ENCODE peak calls at places on chromosome 17, in six cellular contexts. One of them, this sample, is unnamed.

GRCh38 chr17:75124041-75124818 is 7.3 kb downstream of the NT5C start:
- DNase-seq in left ventricle myocardium inferior: peak
- DNase-seq in fibroblast of villous mesenchyme: peak
- DNase-seq in heart right ventricle: peak
- DNase-seq in astrocyte of the cerebellum: no peak
- DNase-seq in K562: peak
- DNase-seq in this sample: no peak

GRCh38 chr17:48051278-48051677 is 3.1 kb downstream of the NFE2L1 start:
- DNase-seq in left ventricle myocardium inferior: no peak
- DNase-seq in fibroblast of villous mesenchyme: no peak
- DNase-seq in heart right ventricle: peak
- DNase-seq in astrocyte of the cerebellum: no peak
- DNase-seq in K562: no peak
- DNase-seq in this sample: no peak

GRCh38 chr17:11990363-11990983 is 6.8 kb downstream of the ZNF18 start:
- DNase-seq in left ventricle myocardium inferior: no peak
- DNase-seq in fibroblast of villous mesenchyme: no peak
- DNase-seq in heart right ventricle: no peak
- DNase-seq in astrocyte of the cerebellum: no peak
- DNase-seq in K562: no peak
- DNase-seq in this sample: no peak

GRCh38 chr17:19333132-19333440 is 29.4 kb downstream of the B9D1 start:
- DNase-seq in left ventricle myocardium inferior: no peak
- DNase-seq in fibroblast of villous mesenchyme: no peak
- DNase-seq in heart right ventricle: no peak
- DNase-seq in astrocyte of the cerebellum: no peak
- DNase-seq in K562: no peak
- DNase-seq in this sample: no peak

GRCh38 chr17:65219124-65219523 is 82.0 kb downstream of the RGS9 start:
- DNase-seq in left ventricle myocardium inferior: no peak
- DNase-seq in fibroblast of villous mesenchyme: no peak
- DNase-seq in heart right ventricle: no peak
- DNase-seq in astrocyte of the cerebellum: no peak
- DNase-seq in K562: no peak
- DNase-seq in this sample: no peak

GRCh38 chr17:81514735-81515529 is 2.3 kb upstream of the ACTG1 start:
- DNase-seq in left ventricle myocardium inferior: peak
- DNase-seq in fibroblast of villous mesenchyme: peak
- DNase-seq in heart right ventricle: peak
- DNase-seq in astrocyte of the cerebellum: peak
- DNase-seq in K562: peak
- DNase-seq in this sample: peak

GRCh38 chr17:48429638-48430586 is at the start of gene SKAP1:
- DNase-seq in left ventricle myocardium inferior: no peak
- DNase-seq in fibroblast of villous mesenchyme: no peak
- DNase-seq in heart right ventricle: peak
- DNase-seq in astrocyte of the cerebellum: no peak
- DNase-seq in K562: no peak
- DNase-seq in this sample: peak

GRCh38 chr17:57370051-57370581 is 113.8 kb downstream of the MSI2 start:
- DNase-seq in left ventricle myocardium inferior: no peak
- DNase-seq in fibroblast of villous mesenchyme: peak
- DNase-seq in heart right ventricle: no peak
- DNase-seq in astrocyte of the cerebellum: peak
- DNase-seq in K562: peak
- DNase-seq in this sample: peak

GRCh38 chr17:78588258-78589030 is 11.2 kb upstream of the DNAH17 start:
- DNase-seq in left ventricle myocardium inferior: no peak
- DNase-seq in fibroblast of villous mesenchyme: no peak
- DNase-seq in heart right ventricle: no peak
- DNase-seq in astrocyte of the cerebellum: no peak
- DNase-seq in K562: no peak
- DNase-seq in this sample: no peak

GRCh38 chr17:29124135-29124930 is 55.9 kb downstream of the MYO18A start:
- DNase-seq in left ventricle myocardium inferior: no peak
- DNase-seq in fibroblast of villous mesenchyme: peak
- DNase-seq in heart right ventricle: no peak
- DNase-seq in astrocyte of the cerebellum: peak
- DNase-seq in K562: peak
- DNase-seq in this sample: peak

GRCh38 chr17:32960815-32961214 is 30.8 kb upstream of the SPACA3 start:
- DNase-seq in left ventricle myocardium inferior: no peak
- DNase-seq in fibroblast of villous mesenchyme: peak
- DNase-seq in heart right ventricle: no peak
- DNase-seq in astrocyte of the cerebellum: no peak
- DNase-seq in K562: peak
- DNase-seq in this sample: no peak

GRCh38 chr17:35299108-35299507 is 56.2 kb downstream of the SLFN5 start:
- DNase-seq in left ventricle myocardium inferior: no peak
- DNase-seq in fibroblast of villous mesenchyme: no peak
- DNase-seq in heart right ventricle: no peak
- DNase-seq in astrocyte of the cerebellum: no peak
- DNase-seq in K562: no peak
- DNase-seq in this sample: no peak

GRCh38 chr17:4032738-4033137 is 68.5 kb upstream of the ATP2A3 start:
- DNase-seq in left ventricle myocardium inferior: no peak
- DNase-seq in fibroblast of villous mesenchyme: no peak
- DNase-seq in heart right ventricle: no peak
- DNase-seq in astrocyte of the cerebellum: no peak
- DNase-seq in K562: no peak
- DNase-seq in this sample: no peak

GRCh38 chr17:65987988-65988387 is 203.9 kb downstream of the CEP112 start:
- DNase-seq in left ventricle myocardium inferior: no peak
- DNase-seq in fibroblast of villous mesenchyme: peak
- DNase-seq in heart right ventricle: no peak
- DNase-seq in astrocyte of the cerebellum: peak
- DNase-seq in K562: peak
- DNase-seq in this sample: peak

GRCh38 chr17:39675390-39676082 is 7.3 kb downstream of the PNMT start:
- DNase-seq in left ventricle myocardium inferior: no peak
- DNase-seq in fibroblast of villous mesenchyme: no peak
- DNase-seq in heart right ventricle: no peak
- DNase-seq in astrocyte of the cerebellum: no peak
- DNase-seq in K562: no peak
- DNase-seq in this sample: no peak

GRCh38 chr17:18025596-18026407 is 13.2 kb downstream of the ATPAF2 start:
- DNase-seq in left ventricle myocardium inferior: no peak
- DNase-seq in fibroblast of villous mesenchyme: peak
- DNase-seq in heart right ventricle: no peak
- DNase-seq in astrocyte of the cerebellum: no peak
- DNase-seq in K562: peak
- DNase-seq in this sample: peak

GRCh38 chr17:4485676-4486646 is 12.7 kb upstream of the SPNS2 start:
- DNase-seq in left ventricle myocardium inferior: no peak
- DNase-seq in fibroblast of villous mesenchyme: no peak
- DNase-seq in heart right ventricle: no peak
- DNase-seq in astrocyte of the cerebellum: no peak
- DNase-seq in K562: no peak
- DNase-seq in this sample: no peak

GRCh38 chr17:6011241-6011640 is 58.9 kb upstream of the WSCD1 start:
- DNase-seq in left ventricle myocardium inferior: no peak
- DNase-seq in fibroblast of villous mesenchyme: no peak
- DNase-seq in heart right ventricle: no peak
- DNase-seq in astrocyte of the cerebellum: no peak
- DNase-seq in K562: no peak
- DNase-seq in this sample: no peak

GRCh38 chr17:31838641-31839225 is 20.3 kb downstream of the COPRS start:
- DNase-seq in left ventricle myocardium inferior: no peak
- DNase-seq in fibroblast of villous mesenchyme: no peak
- DNase-seq in heart right ventricle: no peak
- DNase-seq in astrocyte of the cerebellum: no peak
- DNase-seq in K562: no peak
- DNase-seq in this sample: no peak

GRCh38 chr17:61005358-61005757 is 327.7 kb downstream of the BCAS3 start:
- DNase-seq in left ventricle myocardium inferior: no peak
- DNase-seq in fibroblast of villous mesenchyme: peak
- DNase-seq in heart right ventricle: peak
- DNase-seq in astrocyte of the cerebellum: no peak
- DNase-seq in K562: no peak
- DNase-seq in this sample: no peak

GRCh38 chr17:73750975-73751374 is 106.7 kb upstream of the SDK2 start:
- DNase-seq in left ventricle myocardium inferior: no peak
- DNase-seq in fibroblast of villous mesenchyme: no peak
- DNase-seq in heart right ventricle: no peak
- DNase-seq in astrocyte of the cerebellum: no peak
- DNase-seq in K562: no peak
- DNase-seq in this sample: no peak

GRCh38 chr17:56739376-56739775 is 94.3 kb downstream of the C17orf67 start:
- DNase-seq in left ventricle myocardium inferior: no peak
- DNase-seq in fibroblast of villous mesenchyme: no peak
- DNase-seq in heart right ventricle: no peak
- DNase-seq in astrocyte of the cerebellum: no peak
- DNase-seq in K562: no peak
- DNase-seq in this sample: no peak

GRCh38 chr17:58232707-58233156 is 5.7 kb upstream of the LPO start:
- DNase-seq in left ventricle myocardium inferior: no peak
- DNase-seq in fibroblast of villous mesenchyme: peak
- DNase-seq in heart right ventricle: no peak
- DNase-seq in astrocyte of the cerebellum: no peak
- DNase-seq in K562: peak
- DNase-seq in this sample: peak

GRCh38 chr17:69175812-69176517 is 34.3 kb upstream of the ABCA6 start:
- DNase-seq in left ventricle myocardium inferior: no peak
- DNase-seq in fibroblast of villous mesenchyme: peak
- DNase-seq in heart right ventricle: no peak
- DNase-seq in astrocyte of the cerebellum: peak
- DNase-seq in K562: peak
- DNase-seq in this sample: no peak

GRCh38 chr17:65268832-65269231 is 131.7 kb downstream of the RGS9 start:
- DNase-seq in left ventricle myocardium inferior: no peak
- DNase-seq in fibroblast of villous mesenchyme: no peak
- DNase-seq in heart right ventricle: no peak
- DNase-seq in astrocyte of the cerebellum: no peak
- DNase-seq in K562: no peak
- DNase-seq in this sample: no peak

GRCh38 chr17:13541032-13541480 is 60.7 kb downstream of the HS3ST3A1 start:
- DNase-seq in left ventricle myocardium inferior: no peak
- DNase-seq in fibroblast of villous mesenchyme: peak
- DNase-seq in heart right ventricle: no peak
- DNase-seq in astrocyte of the cerebellum: peak
- DNase-seq in K562: peak
- DNase-seq in this sample: no peak

GRCh38 chr17:13540546-13540945 is 61.2 kb downstream of the HS3ST3A1 start:
- DNase-seq in left ventricle myocardium inferior: no peak
- DNase-seq in fibroblast of villous mesenchyme: no peak
- DNase-seq in heart right ventricle: no peak
- DNase-seq in astrocyte of the cerebellum: peak
- DNase-seq in K562: no peak
- DNase-seq in this sample: no peak

GRCh38 chr17:13537871-13538643 is 63.7 kb downstream of the HS3ST3A1 start:
- DNase-seq in left ventricle myocardium inferior: no peak
- DNase-seq in fibroblast of villous mesenchyme: no peak
- DNase-seq in heart right ventricle: no peak
- DNase-seq in astrocyte of the cerebellum: no peak
- DNase-seq in K562: peak
- DNase-seq in this sample: peak

GRCh38 chr17:13538841-13539411 is 62.8 kb downstream of the HS3ST3A1 start:
- DNase-seq in left ventricle myocardium inferior: no peak
- DNase-seq in fibroblast of villous mesenchyme: no peak
- DNase-seq in heart right ventricle: no peak
- DNase-seq in astrocyte of the cerebellum: no peak
- DNase-seq in K562: peak
- DNase-seq in this sample: no peak

DNA sequence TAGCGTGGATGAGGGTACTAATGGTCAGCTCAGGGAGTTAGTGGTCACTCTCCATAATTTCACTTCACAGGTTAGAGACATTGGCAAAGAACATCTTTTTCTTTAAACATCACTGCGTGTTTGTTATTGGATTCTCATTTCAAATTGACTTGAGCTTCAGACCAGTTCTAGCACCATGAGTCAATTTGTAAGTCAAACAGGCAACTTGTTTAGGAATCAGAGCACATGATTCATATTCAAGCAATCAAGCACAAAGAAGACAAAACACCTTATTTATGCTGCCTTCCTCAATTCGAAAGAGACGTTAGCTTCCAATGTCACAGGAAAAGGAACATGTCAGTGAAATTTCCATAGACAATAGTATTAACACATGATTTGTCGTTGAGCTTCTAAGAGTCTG is 62.3 kb downstream of the HS3ST3A1 start:
- DNase-seq in left ventricle myocardium inferior: no peak
- DNase-seq in fibroblast of villous mesenchyme: no peak
- DNase-seq in heart right ventricle: no peak
- DNase-seq in astrocyte of the cerebellum: no peak
- DNase-seq in K562: no peak
- DNase-seq in this sample: no peak
- H3K4me3 ChIP-seq in left ventricle myocardium inferior: no peak
- H3K4me3 ChIP-seq in fibroblast of villous mesenchyme: no peak
- H3K4me3 ChIP-seq in heart right ventricle: no peak
- H3K4me3 ChIP-seq in astrocyte of the cerebellum: no peak
- H3K4me3 ChIP-seq in K562: no peak
- H3K4me3 ChIP-seq in this sample: no peak

GRCh38 chr17:80510772-80511171 is 33.9 kb upstream of the RPTOR start:
- DNase-seq in left ventricle myocardium inferior: no peak
- DNase-seq in fibroblast of villous mesenchyme: no peak
- DNase-seq in heart right ventricle: no peak
- DNase-seq in astrocyte of the cerebellum: no peak
- DNase-seq in K562: no peak
- DNase-seq in this sample: no peak
- TF ChIP-seq CTCF in left ventricle myocardium inferior: no peak
- TF ChIP-seq CTCF in fibroblast of villous mesenchyme: no peak
- TF ChIP-seq CTCF in heart right ventricle: no peak
- TF ChIP-seq CTCF in astrocyte of the cerebellum: no peak
- TF ChIP-seq CTCF in K562: no peak
- TF ChIP-seq CTCF in this sample: no peak

GRCh38 chr17:82881900-82882714 is 42.3 kb upstream of the ZNF750 start:
- DNase-seq in left ventricle myocardium inferior: peak
- DNase-seq in fibroblast of villous mesenchyme: peak
- DNase-seq in heart right ventricle: peak
- DNase-seq in astrocyte of the cerebellum: no peak
- DNase-seq in K562: peak
- DNase-seq in this sample: no peak

GRCh38 chr17:82882715-82883446 is 43.1 kb upstream of the ZNF750 start:
- DNase-seq in left ventricle myocardium inferior: no peak
- DNase-seq in fibroblast of villous mesenchyme: no peak
- DNase-seq in heart right ventricle: no peak
- DNase-seq in astrocyte of the cerebellum: no peak
- DNase-seq in K562: peak
- DNase-seq in this sample: no peak

GRCh38 chr17:82883461-82884031 is 43.7 kb upstream of the ZNF750 start:
- DNase-seq in left ventricle myocardium inferior: no peak
- DNase-seq in fibroblast of villous mesenchyme: no peak
- DNase-seq in heart right ventricle: no peak
- DNase-seq in astrocyte of the cerebellum: no peak
- DNase-seq in K562: no peak
- DNase-seq in this sample: no peak

GRCh38 chr17:82884923-82885322 is 45.1 kb upstream of the ZNF750 start:
- DNase-seq in left ventricle myocardium inferior: no peak
- DNase-seq in fibroblast of villous mesenchyme: no peak
- DNase-seq in heart right ventricle: no peak
- DNase-seq in astrocyte of the cerebellum: no peak
- DNase-seq in K562: no peak
- DNase-seq in this sample: peak

GRCh38 chr17:82884341-82884871 is 44.6 kb upstream of the ZNF750 start:
- DNase-seq in left ventricle myocardium inferior: no peak
- DNase-seq in fibroblast of villous mesenchyme: no peak
- DNase-seq in heart right ventricle: no peak
- DNase-seq in astrocyte of the cerebellum: no peak
- DNase-seq in K562: peak
- DNase-seq in this sample: no peak
- H3K4me3 ChIP-seq in left ventricle myocardium inferior: no peak
- H3K4me3 ChIP-seq in fibroblast of villous mesenchyme: no peak
- H3K4me3 ChIP-seq in heart right ventricle: no peak
- H3K4me3 ChIP-seq in astrocyte of the cerebellum: no peak
- H3K4me3 ChIP-seq in K562: no peak
- H3K4me3 ChIP-seq in this sample: no peak

GRCh38 chr17:70622382-70623260 is 453.3 kb downstream of the KCNJ2 start:
- DNase-seq in left ventricle myocardium inferior: peak
- DNase-seq in fibroblast of villous mesenchyme: peak
- DNase-seq in heart right ventricle: peak
- DNase-seq in astrocyte of the cerebellum: peak
- DNase-seq in K562: peak
- DNase-seq in this sample: peak
- TF ChIP-seq CTCF in left ventricle myocardium inferior: peak
- TF ChIP-seq CTCF in fibroblast of villous mesenchyme: peak
- TF ChIP-seq CTCF in heart right ventricle: peak
- TF ChIP-seq CTCF in astrocyte of the cerebellum: peak
- TF ChIP-seq CTCF in K562: peak
- TF ChIP-seq CTCF in this sample: peak